ENCODE peak calls at places on chromosomes 11 and 22, in eight cellular contexts. R, K, F, U, E, C, O and V are unnamed samples.
A peak's percentile ranks its signal among the peaks of the same experiment; 100 is the strongest.

GRCh38 chr11:113147249-113147648 is 167.1 kb upstream of the TTC12 start:
- DNase-seq in R (no peak), K (no peak), E (no peak), U (no peak), F (no peak), O (no peak), C (peak; percentile 30), V (no peak)

GRCh38 chr22:17772963-17773605 is 1.2 kb downstream of the BID start:
- DNase-seq in F (peak; percentile 56), R (peak; percentile 26), U (no peak), C (no peak), E (peak; percentile 56), K (no peak), O (no peak), V (peak; percentile 83)

GRCh38 chr11:1531961-1532586 is 40.0 kb downstream of the DUSP8 start:
- DNase-seq in E (no peak), C (no peak), U (peak; percentile 91), O (no peak), R (peak; percentile 79), F (no peak), K (no peak), V (peak; percentile 45)

GRCh38 chr11:91947215-91947614 is 277.4 kb upstream of the FAT3 start:
- DNase-seq in K (no peak), U (no peak), C (no peak), F (peak; percentile 2), E (peak; percentile 14), O (no peak), R (peak; percentile 79), V (peak; percentile 32)

GRCh38 chr11:62061356-62062222 is 62.2 kb upstream of the INCENP start:
- DNase-seq in R (no peak), O (no peak), K (no peak), U (no peak), E (peak; percentile 15), F (no peak), C (no peak), V (no peak)

GRCh38 chr11:7573558-7574296 is 59.9 kb downstream of the PPFIBP2 start:
- DNase-seq in C (no peak), R (no peak), F (no peak), E (peak; percentile 24), U (no peak), O (no peak), K (no peak), V (no peak)

GRCh38 chr11:23897453-23898289 is 599.2 kb upstream of the LUZP2 start:
- DNase-seq in C (no peak), F (peak; percentile 94), E (no peak), K (no peak), O (no peak), R (peak; percentile 93), U (no peak), V (no peak)

GRCh38 chr11:93689166-93689734 is 27.8 kb downstream of the CEP295 start:
- DNase-seq in U (no peak), C (no peak), K (no peak), F (no peak), O (no peak), R (no peak), E (no peak), V (no peak)

GRCh38 chr11:57871231-57871630 is 109.6 kb downstream of the CTNND1 start:
- DNase-seq in F (no peak), C (no peak), K (no peak), E (no peak), U (no peak), R (no peak), O (no peak), V (no peak)

GRCh38 chr11:32890843-32891656 is 1.6 kb upstream of the QSER1 start:
- DNase-seq in K (no peak), F (no peak), O (no peak), E (no peak), R (no peak), C (no peak), U (no peak), V (no peak)
- H3K4me3 ChIP-seq in K (no peak overlapping the region), F (no peak overlapping the region), O (no peak overlapping the region), E (peak overlapping the region; percentile 95), R (no peak overlapping the region), C (peak overlapping the region; percentile 68), U (peak overlapping the region; percentile 78), V (no peak overlapping the region)

GRCh38 chr11:95917188-95918036 is 6.5 kb downstream of the MTMR2 start:
- DNase-seq in F (peak; percentile 30), K (no peak), C (no peak), U (no peak), E (peak; percentile 9), O (no peak), R (no peak), V (no peak)

GRCh38 chr11:95919514-95919913 is 4.4 kb downstream of the MTMR2 start:
- DNase-seq in R (no peak), F (no peak), O (no peak), K (no peak), C (no peak), E (no peak), U (no peak), V (no peak)

GRCh38 chr11:95920460-95921105 is 3.3 kb downstream of the MTMR2 start:
- DNase-seq in U (no peak), F (peak; percentile 42), C (no peak), O (no peak), R (peak; percentile 54), E (no peak), K (no peak), V (no peak)

GRCh38 chr11:95918056-95918455 is 5.9 kb downstream of the MTMR2 start:
- DNase-seq in F (no peak), R (no peak), E (no peak), U (no peak), K (no peak), O (no peak), C (no peak), V (no peak)

DNA sequence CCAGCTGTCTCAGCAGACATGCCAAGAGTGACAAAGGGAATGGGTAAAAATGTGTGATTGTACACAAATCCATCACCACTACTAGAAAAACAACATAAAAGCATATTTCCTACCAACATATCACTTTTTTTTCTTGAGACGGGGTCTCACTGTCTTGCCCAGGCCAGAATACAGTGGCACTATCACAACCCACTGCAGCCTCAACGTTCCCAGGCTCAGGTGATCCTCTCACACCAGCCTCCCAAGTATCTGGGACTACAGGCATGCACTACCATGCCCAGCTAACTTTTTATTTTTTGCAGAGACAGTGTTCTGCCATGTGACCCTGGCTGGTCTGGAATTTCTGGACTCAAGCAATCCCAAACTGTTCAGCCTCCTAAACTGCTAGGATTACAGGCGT is 5.2 kb downstream of the MTMR2 start:
- DNase-seq in F (no peak), U (no peak), C (no peak), E (no peak), O (no peak), R (no peak), K (no peak), V (no peak)
- H3K4me3 ChIP-seq in F (no peak overlapping the region), U (no peak overlapping the region), C (no peak overlapping the region), E (no peak overlapping the region), O (no peak overlapping the region), R (no peak overlapping the region), K (no peak overlapping the region), V (no peak overlapping the region)

GRCh38 chr11:83162377-83162776 is 5.4 kb downstream of the PCF11 start:
- DNase-seq in K (no peak), O (no peak), E (no peak), U (no peak), R (peak; percentile 14), F (peak; percentile 16), C (no peak), V (no peak)
- H3K4me3 ChIP-seq in K (peak overlapping the region; percentile 22), O (no peak overlapping the region), E (no peak overlapping the region), U (peak overlapping the region; percentile 33), R (no peak overlapping the region), F (no peak overlapping the region), C (no peak overlapping the region), V (no peak overlapping the region)

GRCh38 chr22:46047841-46048595 is 71.1 kb upstream of the WNT7B start:
- DNase-seq in K (no peak), R (peak; percentile 17), C (no peak), U (peak; percentile 63), E (no peak), F (no peak), O (no peak), V (peak; percentile 92)
- H3K4me3 ChIP-seq in K (no peak overlapping the region), R (no peak overlapping the region), C (no peak overlapping the region), U (peak overlapping the region; percentile 30), E (no peak overlapping the region), F (no peak overlapping the region), O (no peak overlapping the region), V (no peak overlapping the region)

GRCh38 chr22:44522526-44523170 is 24.6 kb upstream of the RTL6 start:
- DNase-seq in O (no peak), K (no peak), F (no peak), E (no peak), C (no peak), U (no peak), R (no peak), V (peak; percentile 77)

GRCh38 chr22:44526431-44527115 is 28.5 kb upstream of the RTL6 start:
- DNase-seq in C (no peak), R (no peak), F (no peak), E (no peak), O (no peak), K (no peak), U (no peak), V (no peak)

GRCh38 chr22:44524806-44525205 is 26.8 kb upstream of the RTL6 start:
- DNase-seq in E (no peak), O (no peak), F (no peak), K (no peak), C (no peak), R (peak; percentile 21), U (no peak), V (no peak)

GRCh38 chr22:44525872-44526271 is 27.8 kb upstream of the RTL6 start:
- DNase-seq in E (no peak), R (no peak), F (peak; percentile 6), U (no peak), C (no peak), K (no peak), O (no peak), V (no peak)

GRCh38 chr22:44523981-44524759 is 26.1 kb upstream of the RTL6 start:
- DNase-seq in C (peak; percentile 44), F (peak; percentile 99), O (no peak), U (no peak), R (peak; percentile 93), K (no peak), E (no peak), V (no peak)
- H3K4me3 ChIP-seq in C (no peak overlapping the region), F (peak overlapping the region; percentile 9), O (no peak overlapping the region), U (no peak overlapping the region), R (no peak overlapping the region), K (no peak overlapping the region), E (no peak overlapping the region), V (no peak overlapping the region)

GRCh38 chr22:35649026-35649553 is 844 bp downstream of the APOL6 start:
- DNase-seq in F (no peak), O (no peak), K (no peak), C (no peak), E (no peak), U (no peak), R (no peak), V (no peak)
- H3K4me3 ChIP-seq in F (peak overlapping the region; percentile 73), O (peak overlapping the region; percentile 75), K (peak overlapping the region; percentile 80), C (no peak overlapping the region), E (peak overlapping the region; percentile 80), U (peak overlapping the region; percentile 91), R (peak overlapping the region; percentile 68), V (peak overlapping the region; percentile 66)

GRCh38 chr11:64751580-64751979 is 7.6 kb upstream of the RASGRP2 start:
- DNase-seq in O (no peak), E (no peak), C (no peak), U (peak; percentile 29), F (no peak), K (no peak), R (no peak), V (no peak)
- H3K4me3 ChIP-seq in O (no peak overlapping the region), E (no peak overlapping the region), C (no peak overlapping the region), U (no peak overlapping the region), F (no peak overlapping the region), K (no peak overlapping the region), R (no peak overlapping the region), V (no peak overlapping the region)